ENCODE peak calls at places on chromosomes 12 and 14, in nine cellular contexts. C is uterus, Z is mesothelial cell of epicardium, D is neural crest cell, O is progenitor cell of endocrine pancreas, H is RWPE1, Q is breast epithelium, L is fibroblast of pulmonary artery, E is endothelial cell. M is an unnamed sample.

GRCh38 chr12:124125472-124125871 is 152.5 kb downstream of the ZNF664 start:
- DNase-seq in C (no peak), Z (no peak), D (no peak), O (no peak), H (peak; percentile 60), Q (no peak), L (no peak), E (no peak), M (no peak)

GRCh38 chr14:104657563-104658324 is 31.7 kb upstream of the INF2 start:
- DNase-seq in C (no peak), Z (no peak), D (no peak), O (no peak), H (no peak), Q (no peak), L (no peak), E (no peak), M (no peak)

GRCh38 chr14:85853996-85854526 is 324.1 kb downstream of the FLRT2 start:
- DNase-seq in C (no peak), Z (no peak), D (no peak), O (no peak), H (no peak), Q (no peak), L (no peak), E (no peak), M (no peak)

GRCh38 chr14:70934084-70934483 is 26.8 kb downstream of the PCNX1 start:
- DNase-seq in C (no peak), Z (no peak), D (no peak), O (no peak), H (no peak), Q (no peak), L (peak; percentile 55), E (no peak), M (no peak)

GRCh38 chr12:106123551-106123991 is 15.2 kb downstream of the NUAK1 start:
- DNase-seq in C (peak; percentile 58), Z (no peak), D (no peak), O (no peak), H (no peak), Q (no peak), L (no peak), E (no peak), M (peak; percentile 84)

GRCh38 chr12:128813883-128814282 is 9.9 kb downstream of the SLC15A4 start:
- DNase-seq in C (no peak), Z (no peak), D (no peak), O (no peak), H (no peak), Q (no peak), L (no peak), E (no peak), M (peak; percentile 23)

GRCh38 chr14:41137741-41138140 is 468.9 kb upstream of the LRFN5 start:
- DNase-seq in C (no peak), Z (no peak), D (no peak), O (no peak), H (peak; percentile 8), Q (no peak), L (no peak), E (no peak), M (no peak)

GRCh38 chr12:102095677-102096263 is 24.1 kb downstream of the NUP37 start:
- DNase-seq in C (no peak), Z (no peak), D (no peak), O (no peak), H (peak; percentile 14), Q (no peak), L (peak; percentile 68), E (no peak), M (peak; percentile 37)

GRCh38 chr12:41212625-41213024 is 24.5 kb downstream of the PDZRN4 start:
- DNase-seq in C (no peak), Z (no peak), D (no peak), O (no peak), H (no peak), Q (no peak), L (no peak), E (no peak), M (no peak)

GRCh38 chr12:52171950-52172512 is 19.8 kb downstream of the KRT80 start:
- DNase-seq in C (no peak), Z (no peak), D (peak; percentile 31), O (peak; percentile 46), H (no peak), Q (no peak), L (no peak), E (peak; percentile 53), M (peak; percentile 18)

GRCh38 chr12:6336859-6337744 is 4.8 kb downstream of the TNFRSF1A start:
- DNase-seq in C (peak; percentile 39), Z (no peak), D (no peak), O (no peak), H (no peak), Q (no peak), L (peak; percentile 49), E (no peak), M (no peak)

GRCh38 chr12:10301103-10301502 is 6.6 kb upstream of the KLRD1 start:
- DNase-seq in C (no peak), Z (no peak), D (no peak), O (no peak), H (no peak), Q (no peak), L (no peak), E (no peak), M (no peak)

DNA sequence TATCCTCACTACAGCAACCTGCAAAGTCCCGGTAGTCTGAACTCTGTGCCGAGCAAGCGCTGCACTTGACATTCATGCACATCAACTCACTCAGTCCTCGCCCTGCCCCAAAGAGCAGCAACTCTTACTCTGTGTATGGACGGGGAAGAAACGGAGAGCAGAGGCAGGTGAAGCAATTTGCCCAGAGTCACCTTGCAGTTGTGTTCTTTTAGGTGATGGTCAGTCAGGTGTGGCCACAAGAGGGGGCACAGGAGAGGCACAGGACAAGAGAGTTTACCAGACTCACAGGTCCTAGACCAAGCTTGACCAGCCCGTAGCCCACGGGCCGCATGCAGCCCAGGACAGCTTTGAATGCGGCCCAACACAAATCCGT is 39.1 kb downstream of the TSPAN11 start:
- DNase-seq in C (no peak), Z (no peak), D (no peak), O (no peak), H (no peak), Q (no peak), L (peak; percentile 6), E (no peak), M (no peak)
- TF ChIP-seq CTCF in C (no peak), Z (no peak), D (peak; percentile 38), O (peak; percentile 66), H (no peak), Q (no peak), L (peak; percentile 20), E (peak; percentile 13), M (peak; percentile 46)

DNA sequence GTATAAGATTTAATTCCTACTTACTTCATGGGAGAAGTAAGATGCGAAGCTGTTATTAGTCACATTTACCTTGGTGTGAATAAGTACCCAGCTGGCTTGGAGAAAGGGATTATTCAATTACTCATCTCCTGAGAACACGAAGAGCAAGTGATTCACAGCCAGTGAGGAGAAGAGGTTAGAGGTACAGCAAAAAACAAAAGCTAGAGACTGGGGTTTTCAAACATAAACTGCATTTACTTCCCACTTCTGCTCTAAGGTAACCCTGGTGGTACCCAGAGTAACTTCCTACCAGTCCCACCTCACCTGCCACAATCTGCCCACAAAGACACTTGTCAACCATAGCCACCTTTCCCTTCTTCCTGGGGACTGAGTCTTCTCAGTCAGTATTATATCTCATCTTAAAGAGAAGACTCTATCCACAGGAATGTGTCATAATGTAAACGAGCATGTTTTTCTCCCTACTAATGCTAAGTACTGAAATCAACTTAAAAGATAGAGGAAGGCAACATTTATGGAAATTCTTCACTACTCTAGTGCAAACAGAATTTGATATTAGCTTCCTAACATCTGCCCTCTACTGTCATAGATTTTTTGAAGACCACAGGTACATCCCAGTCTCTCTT is 6.0 kb upstream of the IL22 start:
- DNase-seq in C (no peak), Z (no peak), D (no peak), O (no peak), H (peak; percentile 91), Q (no peak), L (peak; percentile 65), E (no peak), M (peak; percentile 74)
- TF ChIP-seq CTCF in C (no peak), Z (no peak), D (no peak), O (no peak), H (no peak), Q (no peak), L (no peak), E (no peak), M (no peak)

DNA sequence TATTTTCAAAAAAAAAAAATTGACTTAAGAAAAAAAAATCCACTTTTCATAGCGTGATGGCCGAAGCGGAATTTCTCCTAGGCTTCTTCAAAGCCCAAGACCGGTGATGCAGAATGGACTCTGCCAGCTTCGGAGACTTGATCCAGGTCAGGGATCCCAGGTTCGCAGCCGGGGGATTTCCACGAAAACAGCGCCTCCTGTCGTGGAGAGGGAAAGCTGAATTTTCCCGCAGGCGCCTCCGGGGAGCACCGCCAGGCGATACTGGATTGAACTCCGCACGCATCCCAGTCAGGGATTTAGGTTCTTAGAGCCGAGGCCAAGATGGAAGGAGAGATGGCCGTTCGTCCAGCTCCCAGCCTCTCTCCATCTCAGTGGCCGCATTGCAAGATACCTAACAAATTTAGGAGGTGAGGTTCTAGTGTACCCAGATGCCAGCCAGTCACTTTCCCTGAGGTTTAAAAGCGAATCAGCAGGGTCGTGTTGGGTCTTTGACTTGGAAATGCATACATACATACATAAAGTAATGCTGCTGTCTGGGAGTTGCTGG is 2.2 kb downstream of the TTC6 start:
- DNase-seq in C (no peak), Z (no peak), D (no peak), O (no peak), H (no peak), Q (no peak), L (no peak), E (peak; percentile 65), M (no peak)
- TF ChIP-seq CTCF in C (no peak), Z (peak; percentile 42), D (peak; percentile 59), O (peak; percentile 71), H (no peak), Q (peak; percentile 28), L (peak; percentile 46), E (peak; percentile 60), M (peak; percentile 73)

GRCh38 chr12:47900480-47901129 is 4.2 kb downstream of the VDR start:
- DNase-seq in C (no peak), Z (no peak), D (no peak), O (no peak), H (no peak), Q (peak; percentile 80), L (no peak), E (no peak), M (no peak)
- TF ChIP-seq CTCF in C (no peak), Z (no peak), D (no peak), O (peak; percentile 30), H (no peak), Q (peak; percentile 33), L (no peak), E (no peak), M (peak; percentile 43)

GRCh38 chr14:81209187-81209836 is 11.4 kb downstream of the GTF2A1 start:
- DNase-seq in C (no peak), Z (no peak), D (no peak), O (no peak), H (no peak), Q (no peak), L (no peak), E (no peak), M (no peak)

GRCh38 chr14:81208489-81208888 is 12.3 kb downstream of the GTF2A1 start:
- DNase-seq in C (no peak), Z (no peak), D (no peak), O (no peak), H (no peak), Q (no peak), L (no peak), E (no peak), M (no peak)

GRCh38 chr14:81206115-81206514 is 14.6 kb downstream of the GTF2A1 start:
- DNase-seq in C (no peak), Z (no peak), D (no peak), O (no peak), H (no peak), Q (no peak), L (no peak), E (no peak), M (no peak)

GRCh38 chr14:81211844-81212243 is 8.9 kb downstream of the GTF2A1 start:
- DNase-seq in C (no peak), Z (no peak), D (no peak), O (no peak), H (no peak), Q (no peak), L (peak; percentile 44), E (no peak), M (peak; percentile 30)
- TF ChIP-seq CTCF in C (no peak), Z (no peak), D (peak; percentile 56), O (peak; percentile 64), H (no peak), Q (no peak), L (peak; percentile 40), E (no peak), M (peak; percentile 70)

M was measured in HFFc6.